ENCODE peak calls at places on chromosome 3, in six cellular contexts. D is A673; S is GM06990; X is CD8-positive, alpha-beta T cell; R is cardiac fibroblast; I is heart right ventricle. J is an unnamed sample.

GRCh38 chr3:81497565-81497964 is 263.9 kb downstream of the GBE1 start:
- DNase-seq in D (no peak), S (no peak), X (no peak), R (no peak), I (no peak), J (no peak)

GRCh38 chr3:76352848-76353130 is 567.4 kb upstream of the ZNF717 start:
- DNase-seq in D (no peak), S (no peak), X (no peak), R (no peak), I (no peak), J (no peak)

GRCh38 chr3:182795383-182795782 is 2.1 kb downstream of the ATP11B start:
- DNase-seq in D (no peak), S (peak), X (peak), R (peak), I (no peak), J (no peak)

GRCh38 chr3:124592658-124593441 is 137.4 kb upstream of the UMPS start:
- DNase-seq in D (no peak), S (peak), X (no peak), R (no peak), I (no peak), J (no peak)

GRCh38 chr3:106006001-106006400 is 137.2 kb upstream of the CBLB start:
- DNase-seq in D (no peak), S (no peak), X (no peak), R (peak), I (no peak), J (peak)

GRCh38 chr3:5840091-5840490 is 652.6 kb downstream of the EDEM1 start:
- DNase-seq in D (peak), S (no peak), X (no peak), R (no peak), I (no peak), J (no peak)

GRCh38 chr3:55198554-55198953 is 270.7 kb upstream of the LRTM1 start:
- DNase-seq in D (no peak), S (no peak), X (no peak), R (peak), I (no peak), J (peak)

GRCh38 chr3:171757377-171758034 is 52.8 kb downstream of the PLD1 start:
- DNase-seq in D (no peak), S (no peak), X (no peak), R (no peak), I (no peak), J (no peak)

GRCh38 chr3:13134166-13134878 is 61.1 kb upstream of the IQSEC1 start:
- DNase-seq in D (no peak), S (no peak), X (no peak), R (no peak), I (no peak), J (no peak)

GRCh38 chr3:160665784-160666526 is 11.0 kb upstream of the ARL14 start:
- DNase-seq in D (no peak), S (peak), X (no peak), R (peak), I (no peak), J (peak)

GRCh38 chr3:180704532-180704931 is 25.2 kb upstream of the CCDC39 start:
- DNase-seq in D (no peak), S (no peak), X (no peak), R (no peak), I (no peak), J (no peak)

GRCh38 chr3:34793066-34793465 is 846.3 kb upstream of the ARPP21 start:
- DNase-seq in D (no peak), S (no peak), X (no peak), R (peak), I (no peak), J (no peak)

GRCh38 chr3:190883973-190884832 is 21.7 kb upstream of the GMNC start:
- DNase-seq in D (peak), S (peak), X (no peak), R (peak), I (no peak), J (peak)

GRCh38 chr3:9703736-9704342 is at the start of gene CPNE9:
- DNase-seq in D (no peak), S (no peak), X (no peak), R (no peak), I (no peak), J (no peak)

GRCh38 chr3:169104541-169104940 is 559.0 kb downstream of the MECOM start:
- DNase-seq in D (no peak), S (no peak), X (no peak), R (peak), I (no peak), J (peak)

GRCh38 chr3:107600784-107601183 is 78.0 kb downstream of the BBX start:
- DNase-seq in D (no peak), S (no peak), X (no peak), R (peak), I (no peak), J (peak)

GRCh38 chr3:98021821-98022220 is 13.3 kb downstream of the GABRR3 start:
- DNase-seq in D (no peak), S (no peak), X (no peak), R (peak), I (no peak), J (peak)

GRCh38 chr3:155712008-155712407 is 32.9 kb downstream of the PLCH1 start:
- DNase-seq in D (no peak), S (no peak), X (no peak), R (peak), I (no peak), J (no peak)

GRCh38 chr3:176867681-176868663 is 329.3 kb downstream of the TBL1XR1 start:
- DNase-seq in D (no peak), S (no peak), X (no peak), R (peak), I (no peak), J (no peak)

GRCh38 chr3:161851941-161852566 is 355.4 kb downstream of the OTOL1 start:
- DNase-seq in D (peak), S (peak), X (no peak), R (peak), I (peak), J (peak)

GRCh38 chr3:186938716-186939115 is 8.4 kb downstream of the ST6GAL1 start:
- DNase-seq in D (no peak), S (no peak), X (no peak), R (peak), I (peak), J (peak)

GRCh38 chr3:125107384-125107783 is 51.6 kb upstream of the HEG1 start:
- DNase-seq in D (no peak), S (no peak), X (no peak), R (no peak), I (no peak), J (no peak)

GRCh38 chr3:45978348-45978747 is 17.3 kb downstream of the FYCO1 start:
- DNase-seq in D (no peak), S (no peak), X (peak), R (no peak), I (no peak), J (no peak)

GRCh38 chr3:8911781-8912180 is 51.5 kb downstream of the RAD18 start:
- DNase-seq in D (no peak), S (no peak), X (no peak), R (no peak), I (no peak), J (no peak)

GRCh38 chr3:118059096-118059495 is 975.5 kb downstream of the IGSF11 start:
- DNase-seq in D (no peak), S (no peak), X (no peak), R (no peak), I (no peak), J (no peak)

GRCh38 chr3:124915254-124915653 is 19.3 kb downstream of the MUC13 start:
- DNase-seq in D (no peak), S (no peak), X (no peak), R (no peak), I (no peak), J (no peak)

GRCh38 chr3:127479449-127479848 is 111.1 kb downstream of the TPRA1 start:
- DNase-seq in D (no peak), S (no peak), X (no peak), R (no peak), I (no peak), J (no peak)

GRCh38 chr3:100813828-100814227 is 104.5 kb downstream of the TFG start:
- DNase-seq in D (no peak), S (no peak), X (no peak), R (peak), I (no peak), J (no peak)

GRCh38 chr3:31204026-31204795 is 309.8 kb upstream of the GADL1 start:
- DNase-seq in D (no peak), S (no peak), X (no peak), R (no peak), I (no peak), J (no peak)

GRCh38 chr3:31213869-31214486 is 318.7 kb upstream of the STT3B start:
- DNase-seq in D (no peak), S (no peak), X (peak), R (no peak), I (no peak), J (no peak)

DNA sequence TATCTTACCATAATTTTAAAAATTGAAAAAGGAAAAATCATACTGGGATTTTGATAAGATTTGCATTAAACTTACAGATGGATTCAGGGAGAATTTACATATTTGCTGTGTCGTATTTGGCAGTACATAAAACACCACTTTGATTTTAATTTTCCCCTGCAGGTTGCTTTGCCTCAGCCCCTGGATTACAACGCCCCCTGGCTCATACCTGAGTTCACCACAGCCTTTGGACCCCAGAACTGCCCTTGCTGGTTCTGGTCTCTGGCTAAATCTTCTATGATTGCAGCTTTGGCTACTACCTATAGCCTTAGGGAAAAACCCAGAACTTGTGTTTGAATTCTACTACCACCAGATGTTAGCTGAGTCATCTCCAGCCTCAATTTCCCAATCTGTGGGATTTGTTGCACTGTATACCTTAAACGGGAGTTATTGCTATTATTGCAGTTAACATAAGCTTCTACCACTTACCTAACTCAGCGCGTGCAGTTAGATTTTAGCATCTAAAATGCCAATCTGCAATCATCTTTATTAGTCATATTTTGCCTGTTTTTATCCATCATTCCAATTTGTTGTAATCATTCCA is 315.7 kb upstream of the GADL1 start:
- DNase-seq in D (no peak), S (no peak), X (no peak), R (peak), I (no peak), J (no peak)
- TF ChIP-seq CTCF in D (peak), S (no peak), X (no peak), R (no peak), I (no peak), J (no peak)

DNA sequence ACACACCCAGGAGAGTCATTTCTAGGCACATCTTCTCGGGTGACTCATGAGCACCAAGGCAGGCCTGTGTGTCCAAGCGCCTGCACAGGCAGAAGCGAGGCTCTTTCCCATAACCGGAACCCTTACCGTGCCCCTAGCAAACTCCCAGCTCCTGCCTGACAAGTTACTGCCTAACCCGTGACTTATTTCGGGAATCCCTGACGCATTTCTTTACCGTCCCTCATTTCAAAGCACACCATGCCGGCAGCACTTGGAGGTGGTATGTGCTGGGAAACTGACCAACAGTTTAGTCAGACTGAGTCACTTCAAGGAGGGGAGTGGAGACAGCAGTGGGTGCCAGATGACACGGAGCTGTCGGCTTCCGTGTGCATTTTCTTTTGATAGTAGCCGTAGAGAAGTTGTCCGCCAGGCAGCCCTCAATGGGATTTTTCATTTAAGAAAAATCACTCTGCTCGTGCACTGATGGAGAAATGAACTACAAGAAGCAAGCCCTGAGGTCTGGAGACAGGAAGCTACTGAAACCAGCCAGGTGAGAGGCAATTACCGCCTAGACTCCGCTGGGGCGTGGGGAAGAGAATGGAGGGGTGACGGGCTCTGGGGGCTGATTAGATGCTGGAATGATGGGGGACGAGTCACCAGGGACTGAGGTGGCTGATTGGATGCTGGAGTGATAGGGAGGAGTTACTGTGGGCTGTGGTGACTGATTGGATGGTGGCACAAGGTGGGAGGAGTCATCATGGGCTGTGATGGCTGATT is 17.2 kb upstream of the HRH1 start:
- DNase-seq in D (peak), S (no peak), X (no peak), R (peak), I (no peak), J (peak)
- H3K4me3 ChIP-seq in D (peak), S (no peak), X (no peak), R (peak), I (peak), J (peak)

GRCh38 chr3:188282871-188283270 is 128.9 kb downstream of the LPP start:
- DNase-seq in D (no peak), S (no peak), X (no peak), R (no peak), I (no peak), J (no peak)

GRCh38 chr3:188286087-188286513 is 132.1 kb downstream of the LPP start:
- DNase-seq in D (no peak), S (no peak), X (no peak), R (peak), I (no peak), J (peak)

GRCh38 chr3:188280627-188281026 is 126.7 kb downstream of the LPP start:
- DNase-seq in D (no peak), S (no peak), X (no peak), R (no peak), I (no peak), J (no peak)

GRCh38 chr3:188284455-188285212 is 130.7 kb downstream of the LPP start:
- DNase-seq in D (no peak), S (no peak), X (no peak), R (no peak), I (no peak), J (no peak)

DNA sequence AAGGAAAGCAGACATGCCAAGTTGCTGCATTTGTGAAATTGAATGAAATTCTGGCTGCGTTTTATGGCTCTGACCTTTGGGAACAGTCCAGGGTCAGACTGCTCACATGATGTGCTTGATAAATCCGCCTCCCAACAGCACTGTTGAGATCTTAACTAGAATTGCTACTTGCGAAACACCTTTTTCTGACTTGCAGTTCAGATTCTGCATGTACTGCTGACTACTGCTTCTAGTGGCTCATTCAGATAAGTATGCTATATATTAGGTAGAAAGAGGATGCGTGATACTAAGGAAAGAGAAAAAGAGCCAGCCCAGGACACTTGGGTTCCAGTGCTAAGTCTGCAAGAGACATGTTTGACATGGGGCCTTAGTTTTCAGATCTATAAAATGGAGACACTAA is 129.4 kb downstream of the LPP start:
- DNase-seq in D (no peak), S (no peak), X (no peak), R (peak), I (no peak), J (peak)
- TF ChIP-seq CTCF in D (no peak), S (no peak), X (no peak), R (peak), I (no peak), J (peak)

GRCh38 chr3:62873672-62874397 is 1.4 kb downstream of the CADPS start:
- DNase-seq in D (peak), S (peak), X (no peak), R (no peak), I (peak), J (no peak)
- H3K4me3 ChIP-seq in D (peak), S (peak), X (no peak), R (peak), I (peak), J (no peak)

DNA sequence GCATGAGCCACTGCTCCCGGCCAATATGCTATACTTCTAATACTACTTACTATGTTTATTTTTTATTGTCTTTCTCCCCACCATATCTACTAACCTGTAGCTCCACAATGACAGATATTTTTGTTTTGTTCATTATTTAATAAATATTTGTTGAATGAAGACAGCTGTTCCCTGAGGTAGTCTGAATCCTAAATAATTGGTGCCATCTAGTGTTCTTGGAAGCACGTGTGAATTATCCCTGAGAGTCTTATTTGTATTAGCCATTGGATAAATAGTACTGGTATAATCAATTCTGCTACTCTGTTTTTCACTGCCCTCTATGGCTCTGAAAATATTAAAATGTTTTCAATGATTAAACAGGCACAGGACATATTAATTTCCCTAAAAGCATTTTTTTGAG is 5.6 kb upstream of the APPL1 start:
- DNase-seq in D (peak), S (no peak), X (no peak), R (peak), I (no peak), J (peak)
- TF ChIP-seq CTCF in D (peak), S (no peak), X (no peak), R (peak), I (peak), J (peak)

J was measured in fibroblast of pulmonary artery.